ENCODE peak calls at places on chromosomes 5 and 9, in nine cellular contexts. Q is AG09319; S is astrocyte of the cerebellum; K is NCI-H1930; L is activated effector memory CD4-positive, alpha-beta T cell treated with anti-CD3 and anti-CD28 coated beads, Interleukin-2, amount 50 U/mL, for 16 hours; U is T follicular helper cell; Y is B cell; T is DMS153; R is stimulated activated CD4-positive, alpha-beta T cell treated with anti-CD3 and anti-CD28 coated beads, Interleukin-2, amount 100 ng/mL, for 48 hours. X is an unnamed sample.
A peak's percentile ranks its signal among the peaks of the same experiment; 100 is the strongest.

GRCh38 chr9:122797316-122798033 is 2.4 kb upstream of the OR1K1 start:
- DNase-seq in K (no peak), Q (no peak), S (no peak), T (no peak), U (no peak), R (no peak), L (no peak), Y (no peak), X (no peak)

GRCh38 chr5:58462154-58462553 is 2.3 kb upstream of the PLK2 start:
- DNase-seq in Q (no peak), T (peak; percentile 61), L (no peak), S (no peak), Y (no peak), K (no peak), R (no peak), U (no peak), X (peak; percentile 80)

GRCh38 chr5:115460476-115460875 is 84.1 kb downstream of the FEM1C start:
- DNase-seq in L (no peak), Y (no peak), Q (peak; percentile 69), T (no peak), K (no peak), U (no peak), R (no peak), S (no peak), X (peak; percentile 41)

GRCh38 chr5:84131372-84131771 is 253.3 kb downstream of the EDIL3 start:
- DNase-seq in S (no peak), Y (no peak), R (no peak), Q (no peak), U (no peak), L (no peak), T (peak; percentile 3), K (no peak), X (no peak)

GRCh38 chr5:117295941-117296340 is 721.3 kb upstream of the SEMA6A start:
- DNase-seq in U (no peak), L (no peak), S (no peak), R (no peak), K (no peak), Q (no peak), T (no peak), Y (no peak), X (no peak)

GRCh38 chr9:131714161-131714646 is 25.7 kb downstream of the RAPGEF1 start:
- DNase-seq in R (no peak), T (no peak), K (no peak), Q (peak; percentile 75), U (no peak), Y (no peak), S (peak; percentile 54), L (no peak), X (no peak)

GRCh38 chr5:174425964-174426290 is 298.5 kb upstream of the MSX2 start:
- DNase-seq in Y (no peak), U (no peak), S (no peak), T (no peak), Q (no peak), L (no peak), R (no peak), K (no peak), X (no peak)

GRCh38 chr5:62593331-62593730 is 14.7 kb downstream of the LRRC70 start:
- DNase-seq in L (no peak), Y (no peak), Q (no peak), T (no peak), R (no peak), S (no peak), U (no peak), K (no peak), X (no peak)

GRCh38 chr5:78738693-78739300 is 90.2 kb upstream of the LHFPL2 start:
- DNase-seq in S (no peak), U (no peak), L (no peak), T (no peak), Q (no peak), Y (no peak), K (no peak), R (no peak), X (no peak)

GRCh38 chr5:154214236-154215106 is 23.9 kb downstream of the GALNT10 start:
- DNase-seq in T (no peak), Y (no peak), K (no peak), Q (no peak), L (no peak), R (no peak), S (peak; percentile 23), U (no peak), X (no peak)

GRCh38 chr9:116943970-116944369 is 256.9 kb downstream of the TRIM32 start:
- DNase-seq in Q (no peak), K (no peak), S (no peak), R (no peak), U (no peak), T (no peak), L (no peak), Y (no peak), X (no peak)

GRCh38 chr5:102798103-102798502 is 43.0 kb downstream of the PAM start:
- DNase-seq in R (no peak), L (no peak), S (no peak), U (no peak), T (no peak), K (no peak), Y (no peak), Q (no peak), X (no peak)

GRCh38 chr9:127970401-127971313 is 10.1 kb downstream of the EEIG1 start:
- DNase-seq in T (peak; percentile 96), R (peak; percentile 60), K (peak; percentile 73), Q (no peak), S (no peak), L (peak; percentile 87), U (peak; percentile 56), Y (peak; percentile 78), X (no peak)

GRCh38 chr5:143653766-143654282 is 158.1 kb upstream of the HMHB1 start:
- DNase-seq in Y (no peak), Q (no peak), T (no peak), S (no peak), R (no peak), U (no peak), L (no peak), K (no peak), X (no peak)

GRCh38 chr5:40381676-40382363 is 297.9 kb upstream of the PTGER4 start:
- DNase-seq in Q (no peak), L (no peak), K (no peak), R (no peak), S (no peak), Y (no peak), U (no peak), T (no peak), X (peak; percentile 7)

GRCh38 chr5:160054831-160055230 is 45.9 kb downstream of the TTC1 start:
- DNase-seq in T (no peak), S (no peak), R (no peak), K (no peak), Y (no peak), L (no peak), U (no peak), Q (no peak), X (peak; percentile 65)